ENCODE peak calls at places on chromosome 18, in five cellular contexts. D is cardiac fibroblast, M is GM12864, Z is left lung, B is fibroblast of villous mesenchyme. L is an unnamed sample.

GRCh38 chr18:63249781-63250180 is 69.8 kb downstream of the BCL2 start:
- DNase-seq in Z (no peak), B (no peak), M (no peak), D (no peak), L (no peak)

GRCh38 chr18:55251186-55251995 is 292.1 kb upstream of the CCDC68 start:
- DNase-seq in D (peak; percentile 65), Z (no peak), M (no peak), B (peak; percentile 74), L (no peak)

GRCh38 chr18:63974991-63975390 is 5.1 kb downstream of the SERPINB8 start:
- DNase-seq in Z (no peak), D (peak; percentile 63), B (peak; percentile 47), M (no peak), L (no peak)

GRCh38 chr18:44731160-44731865 is 50.6 kb downstream of the SETBP1 start:
- DNase-seq in Z (no peak), M (no peak), D (no peak), B (no peak), L (no peak)

GRCh38 chr18:59566507-59566906 is 130.7 kb downstream of the CCBE1 start:
- DNase-seq in B (peak; percentile 97), M (no peak), D (peak; percentile 40), Z (no peak), L (no peak)

GRCh38 chr18:47283476-47283875 is 32.0 kb upstream of the SKOR2 start:
- DNase-seq in M (no peak), B (peak; percentile 15), Z (no peak), D (peak; percentile 55), L (no peak)

GRCh38 chr18:70190529-70190928 is 15.0 kb downstream of the RTTN start:
- DNase-seq in D (peak; percentile 11), Z (no peak), M (no peak), B (peak; percentile 64), L (no peak)

GRCh38 chr18:24552218-24552617 is 91.8 kb downstream of the HRH4 start:
- DNase-seq in B (no peak), D (no peak), M (no peak), Z (no peak), L (no peak)

GRCh38 chr18:74476154-74476553 is 19.0 kb upstream of the DIPK1C start:
- DNase-seq in D (no peak), B (peak; percentile 15), M (no peak), Z (no peak), L (no peak)

GRCh38 chr18:25099838-25100393 is 252.1 kb downstream of the ZNF521 start:
- DNase-seq in M (no peak), D (peak; percentile 6), Z (no peak), B (peak; percentile 53), L (no peak)

GRCh38 chr18:79634593-79634992 is 45.0 kb upstream of the CTDP1 start:
- DNase-seq in Z (no peak), D (peak; percentile 43), M (no peak), B (no peak), L (no peak)

GRCh38 chr18:74834424-74835309 is 237.0 kb downstream of the ZNF407 start:
- DNase-seq in B (no peak), D (peak; percentile 38), M (no peak), Z (no peak), L (no peak)

DNA sequence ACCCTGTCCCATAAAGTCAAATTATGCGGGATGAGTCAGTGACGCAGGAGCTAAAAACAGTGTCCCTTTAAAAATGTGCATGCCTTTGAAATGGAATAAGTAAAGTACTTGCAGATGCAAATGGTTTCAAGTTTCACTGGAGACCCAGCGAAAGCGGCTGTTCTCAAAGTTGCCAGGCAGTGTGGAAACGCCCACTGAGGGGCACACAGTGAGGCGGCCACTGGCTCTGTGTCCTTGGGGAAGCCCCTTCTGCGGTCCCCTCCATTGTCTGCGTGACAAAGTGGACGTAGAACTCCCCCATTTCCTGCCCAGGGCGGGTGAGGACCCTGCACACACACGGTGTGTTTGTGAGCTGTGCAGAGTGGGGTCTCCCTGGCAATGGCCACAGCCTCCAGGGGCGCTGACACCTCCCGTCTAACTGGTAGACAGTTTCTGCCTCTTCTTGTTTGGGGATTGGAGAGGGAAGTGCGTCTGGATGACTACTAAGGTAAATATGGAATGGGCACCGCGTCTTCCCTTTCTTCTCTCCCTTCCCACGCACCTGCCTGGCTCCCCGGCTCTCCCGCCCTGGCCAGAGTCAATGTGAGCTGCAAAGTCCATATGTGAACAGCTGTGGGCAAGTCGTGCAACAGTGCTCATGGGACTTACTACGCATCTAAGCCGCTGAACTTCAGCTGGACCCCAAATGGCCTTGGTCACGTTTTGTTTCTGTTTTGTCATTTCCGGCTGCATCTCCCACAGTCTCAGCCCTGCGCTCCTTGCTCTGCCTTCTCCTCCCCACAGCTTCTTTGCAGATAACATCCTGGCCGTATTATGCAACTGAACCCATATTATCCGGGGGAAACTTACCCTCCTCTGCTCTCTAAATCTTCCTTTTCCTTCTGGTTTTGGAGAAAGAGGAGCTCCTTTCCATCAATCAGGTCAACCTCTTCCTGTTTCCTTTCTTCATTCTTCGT is 33.7 kb upstream of the ZNF516 start:
- DNase-seq in D (peak; percentile 50), M (no peak), Z (no peak), B (peak; percentile 86), L (no peak)
- TF ChIP-seq CTCF in D (no peak), M (no peak), Z (no peak), B (no peak), L (no peak)

GRCh38 chr18:22680968-22681367 is 252.2 kb upstream of the RBBP8 start:
- DNase-seq in B (no peak), D (no peak), Z (no peak), M (no peak), L (no peak)
- TF ChIP-seq CTCF in B (no peak), D (no peak), Z (no peak), M (no peak), L (no peak)

DNA sequence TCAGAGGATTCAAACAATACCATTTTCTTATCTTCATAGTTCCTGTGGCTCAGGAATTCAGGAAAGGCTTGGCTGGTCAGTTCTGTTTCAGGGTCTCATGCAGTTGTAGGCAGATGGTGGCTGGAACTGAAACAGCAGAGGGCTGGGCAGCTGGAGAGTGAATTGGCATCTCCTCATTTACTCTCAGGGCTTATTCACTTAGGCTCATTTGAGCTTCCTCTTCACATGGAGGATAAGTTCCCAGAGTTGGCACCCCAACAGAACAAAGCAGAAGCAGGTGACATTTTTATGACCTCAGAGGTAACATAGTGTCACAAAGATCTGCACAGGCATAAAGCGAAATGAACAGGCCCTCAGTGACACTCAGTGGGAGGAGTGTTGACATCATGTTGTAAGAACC is 66.1 kb downstream of the RBBP8 start:
- DNase-seq in D (peak; percentile 58), Z (no peak), B (no peak), M (no peak), L (no peak)
- TF ChIP-seq CTCF in D (no peak), Z (no peak), B (no peak), M (no peak), L (no peak)

DNA sequence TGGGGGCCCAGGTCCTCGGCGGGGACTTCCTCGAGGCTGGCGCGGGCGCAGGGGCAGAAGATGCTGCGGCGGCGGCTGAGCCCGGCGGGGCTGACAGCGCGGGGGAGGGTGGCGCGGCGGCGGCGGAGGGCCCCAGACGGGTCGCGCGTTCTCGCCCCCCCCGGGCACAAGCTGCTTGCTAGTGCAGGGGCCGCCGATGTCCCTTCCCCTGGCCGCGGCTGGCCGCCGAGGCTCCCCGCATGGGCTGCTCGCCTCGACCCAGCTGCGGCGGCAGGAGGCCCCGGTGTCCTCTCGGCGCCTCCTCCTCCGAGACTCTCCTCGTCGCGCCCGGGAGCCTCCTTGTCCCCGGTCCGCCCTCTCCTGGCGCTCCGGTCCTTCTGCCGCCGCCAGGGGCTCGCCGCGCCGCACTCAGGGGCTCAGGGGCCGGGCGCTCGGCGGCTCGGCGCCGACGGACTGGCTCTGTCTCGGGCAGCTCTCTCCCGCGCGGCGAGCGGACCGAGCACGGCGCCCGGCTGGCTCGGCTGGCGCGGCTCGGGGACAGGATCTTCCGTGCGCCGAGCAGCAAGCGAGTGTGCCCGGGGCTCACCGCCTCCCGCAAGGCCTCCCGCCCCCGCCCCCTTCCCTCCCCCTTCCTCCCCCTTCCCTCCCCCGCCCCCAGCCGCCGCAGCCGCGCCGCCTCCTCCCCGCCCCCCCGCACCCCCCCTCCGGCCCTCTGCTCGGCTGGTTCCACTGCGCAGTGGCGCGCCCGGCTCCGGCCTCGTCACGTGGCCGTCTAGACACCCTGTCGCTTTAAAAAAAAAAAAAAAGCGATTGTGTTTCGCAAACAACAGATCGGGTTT is 902 bp upstream of the SMAD7 start:
- DNase-seq in M (no peak), Z (peak; percentile 92), B (peak; percentile 94), D (peak; percentile 93), L (peak; percentile 92)
- TF ChIP-seq CTCF in M (no peak), Z (no peak), B (peak; percentile 24), D (no peak), L (peak; percentile 47)

GRCh38 chr18:26443853-26444252 is 104.5 kb downstream of the KCTD1 start:
- DNase-seq in D (no peak), Z (no peak), M (no peak), B (no peak), L (no peak)
- TF ChIP-seq CTCF in D (no peak), Z (no peak), M (no peak), B (no peak), L (no peak)

GRCh38 chr18:43648002-43648401 is 370.7 kb upstream of the SYT4 start:
- DNase-seq in B (no peak), Z (no peak), M (no peak), D (peak; percentile 15), L (no peak)
- TF ChIP-seq CTCF in B (no peak), Z (no peak), M (no peak), D (no peak), L (no peak)

DNA sequence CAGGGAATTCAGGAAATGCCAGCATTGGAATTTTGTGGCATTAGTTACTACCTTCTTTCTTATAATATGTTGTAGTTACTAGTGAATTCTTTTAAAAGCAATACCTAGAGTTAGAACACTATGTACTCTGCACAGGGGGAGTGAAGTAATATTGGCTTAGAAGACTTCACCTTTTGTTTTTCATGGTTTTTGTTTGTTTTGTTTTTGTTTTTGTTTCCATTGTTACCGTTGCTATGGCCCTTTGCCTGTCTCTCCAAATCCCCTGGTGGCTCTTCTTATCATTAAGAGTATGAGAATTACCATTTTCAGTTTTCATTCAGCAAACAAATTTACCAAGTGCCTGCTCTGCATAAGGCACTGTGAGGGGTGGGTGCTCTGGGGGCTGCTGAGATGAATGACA is 160.1 kb downstream of the HAUS1 start:
- DNase-seq in B (peak; percentile 68), Z (no peak), D (peak; percentile 87), M (no peak), L (peak; percentile 12)
- TF ChIP-seq CTCF in B (no peak), Z (no peak), D (peak; percentile 15), M (no peak), L (no peak)

DNA sequence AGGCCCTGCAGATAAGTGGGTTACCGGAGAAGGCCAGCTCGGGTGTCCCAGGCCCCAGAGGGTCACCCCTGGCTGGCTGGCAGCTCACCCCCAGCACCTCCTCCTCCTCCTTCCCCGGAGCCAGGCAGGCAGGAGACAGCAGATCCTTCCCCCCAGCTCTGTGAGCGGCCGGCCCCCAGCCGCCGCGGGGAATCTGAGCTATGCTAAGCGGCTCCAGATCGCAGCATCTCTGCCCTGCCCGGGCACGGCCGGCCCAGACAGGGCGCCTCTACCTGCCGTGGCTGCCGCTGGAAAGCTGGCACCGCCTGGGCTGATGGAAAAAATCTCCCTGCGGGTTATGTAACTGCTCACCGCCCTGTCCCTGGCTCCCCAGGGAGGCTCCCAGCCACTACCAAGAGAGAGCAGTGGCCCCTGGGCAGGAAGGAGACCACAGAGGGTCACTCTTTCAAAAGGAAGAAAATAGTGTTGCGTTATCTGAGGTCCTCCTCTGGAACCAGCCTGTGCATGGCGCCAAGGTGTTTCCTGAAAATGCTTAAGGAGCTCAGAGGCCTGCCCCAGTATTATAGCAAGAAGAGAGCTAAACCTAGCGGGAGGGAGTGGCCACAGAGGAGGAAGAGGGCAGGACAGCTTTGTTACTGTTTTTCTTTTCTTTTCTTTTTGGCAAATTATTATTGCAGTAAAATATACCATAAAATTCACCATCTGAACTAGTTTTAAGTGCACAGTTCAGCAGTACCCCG is 179.0 kb downstream of the SMAD7 start:
- DNase-seq in Z (no peak), M (no peak), B (no peak), D (no peak), L (no peak)
- TF ChIP-seq CTCF in Z (no peak), M (no peak), B (no peak), D (no peak), L (no peak)

GRCh38 chr18:26403451-26403850 is 144.9 kb downstream of the KCTD1 start:
- DNase-seq in B (no peak), M (no peak), Z (no peak), D (no peak), L (no peak)
- TF ChIP-seq CTCF in B (no peak), M (no peak), Z (no peak), D (no peak), L (no peak)

L was measured in GM13977.